ENCODE peak calls at places on chromosomes 13 and 19, in ten cellular contexts. Z is GM23338, U is left lung, R is coronary artery, D is thoracic aorta, J is HCEC 1CT, A is NCI-H1092, H is HT1080, P is HS-5, N is amniotic epithelial cell. F is an unnamed sample.

GRCh38 chr19:35030257-35031071 is at the start of gene SCN1B:
- DNase-seq in Z (peak; percentile 83), A (no peak), P (no peak), R (no peak), U (peak; percentile 92), H (peak; percentile 35), J (peak; percentile 62), D (no peak), N (peak; percentile 55), F (peak; percentile 73)

GRCh38 chr19:43439183-43440063 is 24.7 kb downstream of the TEX101 start:
- DNase-seq in Z (no peak), D (no peak), N (no peak), R (no peak), U (no peak), J (peak; percentile 60), P (no peak), H (peak; percentile 65), A (no peak), F (no peak)

GRCh38 chr13:43136940-43137574 is 113.7 kb downstream of the DNAJC15 start:
- DNase-seq in P (no peak), A (no peak), R (no peak), U (no peak), J (no peak), D (no peak), H (no peak), N (no peak), Z (peak; percentile 32), F (peak; percentile 28)

GRCh38 chr19:41706741-41707501 is 1.5 kb upstream of the CEACAM5 start:
- DNase-seq in P (no peak), H (peak; percentile 60), R (peak; percentile 66), D (no peak), Z (peak; percentile 93), N (no peak), U (peak; percentile 92), J (peak; percentile 20), A (peak; percentile 65), F (peak; percentile 84)

GRCh38 chr13:43303040-43303729 is 279.8 kb downstream of the DNAJC15 start:
- DNase-seq in R (no peak), Z (peak; percentile 82), J (peak; percentile 63), D (no peak), H (peak; percentile 31), N (peak; percentile 68), A (peak; percentile 26), U (no peak), P (no peak), F (peak; percentile 86)

GRCh38 chr13:49779721-49780120 is 12.8 kb downstream of the KPNA3 start:
- DNase-seq in P (no peak), Z (no peak), R (no peak), U (no peak), N (no peak), A (no peak), J (no peak), H (no peak), D (no peak), F (no peak)

GRCh38 chr13:113584870-113585671 is 518 bp downstream of the TFDP1 start:
- DNase-seq in R (peak; percentile 40), P (no peak), N (no peak), Z (peak; percentile 27), U (peak; percentile 84), H (peak; percentile 35), A (no peak), J (no peak), D (no peak), F (peak; percentile 69)

GRCh38 chr19:39936020-39936419 is 1.6 kb upstream of the FCGBP start:
- DNase-seq in H (no peak), D (no peak), N (no peak), P (no peak), U (no peak), A (no peak), J (no peak), R (no peak), Z (no peak), F (no peak)

GRCh38 chr13:54301085-54301484 is 1272.5 kb downstream of the OLFM4 start:
- DNase-seq in H (no peak), Z (peak; percentile 39), A (no peak), N (no peak), P (no peak), U (no peak), J (no peak), D (no peak), R (no peak), F (no peak)

GRCh38 chr13:41648314-41648935 is 191.1 kb downstream of the RGCC start:
- DNase-seq in J (peak; percentile 54), R (no peak), N (peak; percentile 71), D (no peak), A (no peak), P (no peak), H (peak; percentile 83), Z (peak; percentile 33), U (no peak), F (no peak)

GRCh38 chr19:12526542-12526941 is 24.7 kb downstream of the ZNF564 start:
- DNase-seq in J (no peak), H (no peak), P (no peak), R (no peak), Z (no peak), N (no peak), D (no peak), U (no peak), A (no peak), F (no peak)

GRCh38 chr13:79581870-79582315 is 100.9 kb downstream of the NDFIP2 start:
- DNase-seq in D (no peak), P (no peak), Z (no peak), R (no peak), H (peak; percentile 82), N (no peak), U (peak; percentile 43), A (no peak), J (no peak), F (peak; percentile 91)